ENCODE peak calls at places on chromosome 2, in eight cellular contexts. One of them, this sample, is unnamed.

GRCh38 chr2:38443021-38443541 is 66.0 kb upstream of the ATL2 start:
- DNase-seq in left ventricle myocardium inferior: no peak
- DNase-seq in thyroid gland: peak; percentile 63
- DNase-seq in heart right ventricle: peak; percentile 9
- DNase-seq in ovary: peak; percentile 53
- DNase-seq in psoas muscle: no peak
- DNase-seq in cardiac muscle cell: peak; percentile 91
- DNase-seq in A549: no peak
- DNase-seq in this sample: no peak

GRCh38 chr2:23651187-23651983 is 266.4 kb downstream of the KLHL29 start:
- DNase-seq in heart right ventricle: no peak
- DNase-seq in ovary: no peak
- DNase-seq in left ventricle myocardium inferior: no peak
- DNase-seq in thyroid gland: no peak
- DNase-seq in A549: peak; percentile 22
- DNase-seq in psoas muscle: no peak
- DNase-seq in cardiac muscle cell: peak; percentile 71
- DNase-seq in this sample: peak; percentile 43

GRCh38 chr2:240149943-240150784 is 9.7 kb upstream of the OTOS start:
- DNase-seq in cardiac muscle cell: peak; percentile 44
- DNase-seq in ovary: no peak
- DNase-seq in A549: peak; percentile 47
- DNase-seq in thyroid gland: peak; percentile 26
- DNase-seq in heart right ventricle: no peak
- DNase-seq in psoas muscle: peak; percentile 24
- DNase-seq in left ventricle myocardium inferior: no peak
- DNase-seq in this sample: no peak

GRCh38 chr2:70141754-70142589 is 48.8 kb downstream of the C2orf42 start:
- DNase-seq in cardiac muscle cell: no peak
- DNase-seq in left ventricle myocardium inferior: no peak
- DNase-seq in thyroid gland: peak; percentile 78
- DNase-seq in A549: peak; percentile 84
- DNase-seq in ovary: peak; percentile 77
- DNase-seq in psoas muscle: no peak
- DNase-seq in heart right ventricle: no peak
- DNase-seq in this sample: no peak

GRCh38 chr2:100427627-100428258 is 10.3 kb upstream of the CHST10 start:
- DNase-seq in heart right ventricle: peak; percentile 64
- DNase-seq in left ventricle myocardium inferior: peak; percentile 57
- DNase-seq in A549: peak; percentile 59
- DNase-seq in cardiac muscle cell: peak; percentile 64
- DNase-seq in ovary: peak; percentile 56
- DNase-seq in thyroid gland: peak; percentile 71
- DNase-seq in psoas muscle: peak; percentile 26
- DNase-seq in this sample: no peak

GRCh38 chr2:98869272-98869641 is 66.8 kb downstream of the CRACDL start:
- DNase-seq in thyroid gland: peak; percentile 92
- DNase-seq in psoas muscle: no peak
- DNase-seq in A549: peak; percentile 59
- DNase-seq in heart right ventricle: no peak
- DNase-seq in cardiac muscle cell: no peak
- DNase-seq in left ventricle myocardium inferior: no peak
- DNase-seq in ovary: no peak
- DNase-seq in this sample: no peak

GRCh38 chr2:42063383-42064171 is 15.8 kb downstream of the PKDCC start:
- DNase-seq in thyroid gland: no peak
- DNase-seq in left ventricle myocardium inferior: no peak
- DNase-seq in heart right ventricle: no peak
- DNase-seq in cardiac muscle cell: peak; percentile 83
- DNase-seq in A549: peak; percentile 48
- DNase-seq in psoas muscle: no peak
- DNase-seq in ovary: no peak
- DNase-seq in this sample: peak; percentile 54

GRCh38 chr2:157627594-157628281 is 926 bp downstream of the ACVR1C start:
- DNase-seq in A549: no peak
- DNase-seq in heart right ventricle: no peak
- DNase-seq in left ventricle myocardium inferior: no peak
- DNase-seq in thyroid gland: peak; percentile 36
- DNase-seq in ovary: peak; percentile 28
- DNase-seq in psoas muscle: no peak
- DNase-seq in cardiac muscle cell: peak; percentile 6
- DNase-seq in this sample: no peak

GRCh38 chr2:1586251-1586945 is 157.9 kb downstream of the PXDN start:
- DNase-seq in A549: no peak
- DNase-seq in psoas muscle: no peak
- DNase-seq in left ventricle myocardium inferior: no peak
- DNase-seq in cardiac muscle cell: no peak
- DNase-seq in thyroid gland: no peak
- DNase-seq in heart right ventricle: no peak
- DNase-seq in ovary: no peak
- DNase-seq in this sample: no peak

GRCh38 chr2:200253631-200254030 is 52.9 kb upstream of the SPATS2L start:
- DNase-seq in ovary: no peak
- DNase-seq in heart right ventricle: no peak
- DNase-seq in left ventricle myocardium inferior: peak; percentile 19
- DNase-seq in psoas muscle: no peak
- DNase-seq in cardiac muscle cell: peak; percentile 43
- DNase-seq in thyroid gland: peak; percentile 45
- DNase-seq in A549: no peak
- DNase-seq in this sample: no peak

GRCh38 chr2:58767833-58768726 is 527.0 kb upstream of the FANCL start:
- DNase-seq in thyroid gland: no peak
- DNase-seq in heart right ventricle: no peak
- DNase-seq in cardiac muscle cell: no peak
- DNase-seq in left ventricle myocardium inferior: no peak
- DNase-seq in psoas muscle: no peak
- DNase-seq in A549: no peak
- DNase-seq in ovary: no peak
- DNase-seq in this sample: no peak

GRCh38 chr2:102187191-102188150 is 648 bp downstream of the IL1RL2 start:
- DNase-seq in heart right ventricle: peak; percentile 62
- DNase-seq in cardiac muscle cell: peak; percentile 72
- DNase-seq in ovary: peak; percentile 29
- DNase-seq in left ventricle myocardium inferior: peak; percentile 57
- DNase-seq in A549: no peak
- DNase-seq in psoas muscle: peak; percentile 70
- DNase-seq in thyroid gland: peak; percentile 57
- DNase-seq in this sample: no peak
- TF ChIP-seq CTCF in heart right ventricle: peak; percentile 55
- TF ChIP-seq CTCF in cardiac muscle cell: peak; percentile 49
- TF ChIP-seq CTCF in ovary: peak; percentile 16
- TF ChIP-seq CTCF in left ventricle myocardium inferior: peak; percentile 53
- TF ChIP-seq CTCF in A549: no peak
- TF ChIP-seq CTCF in psoas muscle: peak; percentile 37
- TF ChIP-seq CTCF in thyroid gland: peak; percentile 40
- TF ChIP-seq CTCF in this sample: peak; percentile 52

DNA sequence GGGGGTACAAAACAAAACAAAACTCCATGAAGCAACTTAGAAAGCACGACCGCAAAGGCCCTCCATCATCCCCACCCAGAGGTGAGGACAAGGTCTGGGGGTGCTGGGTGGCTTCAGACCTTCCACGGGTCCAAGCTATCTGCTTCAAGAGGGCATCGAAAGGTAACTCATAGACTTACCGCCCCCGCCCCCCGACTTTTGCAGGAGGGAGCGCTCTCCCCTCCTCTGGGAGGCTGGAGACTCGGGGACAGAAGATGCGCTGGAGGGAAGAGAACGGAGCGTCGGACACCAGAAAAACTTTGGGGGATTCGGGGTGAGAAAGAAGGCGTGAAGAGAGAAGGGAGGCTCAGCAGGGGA is 300 bp upstream of the STON1 start:
- DNase-seq in heart right ventricle: no peak
- DNase-seq in left ventricle myocardium inferior: no peak
- DNase-seq in A549: no peak
- DNase-seq in ovary: peak; percentile 25
- DNase-seq in psoas muscle: no peak
- DNase-seq in thyroid gland: no peak
- DNase-seq in cardiac muscle cell: no peak
- DNase-seq in this sample: no peak
- H3K27ac ChIP-seq in heart right ventricle: peak overlapping the region; percentile 89
- H3K27ac ChIP-seq in left ventricle myocardium inferior: peak overlapping the region; percentile 86
- H3K27ac ChIP-seq in A549: peak overlapping the region; percentile 76
- H3K27ac ChIP-seq in ovary: peak overlapping the region; percentile 96
- H3K27ac ChIP-seq in psoas muscle: no peak overlapping the region
- H3K27ac ChIP-seq in thyroid gland: peak overlapping the region; percentile 62
- H3K27ac ChIP-seq in cardiac muscle cell: no peak overlapping the region
- H3K27ac ChIP-seq in this sample: no peak overlapping the region

GRCh38 chr2:238425505-238425978 is 1.2 kb upstream of the ASB1 start:
- DNase-seq in A549: no peak
- DNase-seq in cardiac muscle cell: no peak
- DNase-seq in heart right ventricle: no peak
- DNase-seq in left ventricle myocardium inferior: no peak
- DNase-seq in psoas muscle: no peak
- DNase-seq in thyroid gland: no peak
- DNase-seq in ovary: no peak
- DNase-seq in this sample: no peak
- H3K4me3 ChIP-seq in A549: peak overlapping the region; percentile 85
- H3K4me3 ChIP-seq in cardiac muscle cell: peak overlapping the region; percentile 89
- H3K4me3 ChIP-seq in heart right ventricle: peak overlapping the region; percentile 98
- H3K4me3 ChIP-seq in left ventricle myocardium inferior: peak overlapping the region; percentile 92
- H3K4me3 ChIP-seq in psoas muscle: peak overlapping the region; percentile 98
- H3K4me3 ChIP-seq in thyroid gland: no peak overlapping the region
- H3K4me3 ChIP-seq in ovary: peak overlapping the region; percentile 90
- H3K4me3 ChIP-seq in this sample: peak overlapping the region; percentile 95

GRCh38 chr2:3441465-3441864 is 62.0 kb downstream of the TRAPPC12 start:
- DNase-seq in thyroid gland: no peak
- DNase-seq in left ventricle myocardium inferior: no peak
- DNase-seq in cardiac muscle cell: no peak
- DNase-seq in ovary: no peak
- DNase-seq in psoas muscle: no peak
- DNase-seq in A549: no peak
- DNase-seq in heart right ventricle: no peak
- DNase-seq in this sample: no peak

GRCh38 chr2:3442185-3442584 is 62.7 kb downstream of the TRAPPC12 start:
- DNase-seq in cardiac muscle cell: no peak
- DNase-seq in heart right ventricle: no peak
- DNase-seq in psoas muscle: no peak
- DNase-seq in thyroid gland: no peak
- DNase-seq in left ventricle myocardium inferior: no peak
- DNase-seq in ovary: no peak
- DNase-seq in A549: no peak
- DNase-seq in this sample: no peak

GRCh38 chr2:3445891-3446290 is 66.4 kb downstream of the TRAPPC12 start:
- DNase-seq in A549: no peak
- DNase-seq in cardiac muscle cell: no peak
- DNase-seq in thyroid gland: peak; percentile 86
- DNase-seq in left ventricle myocardium inferior: no peak
- DNase-seq in ovary: no peak
- DNase-seq in heart right ventricle: no peak
- DNase-seq in psoas muscle: no peak
- DNase-seq in this sample: no peak

GRCh38 chr2:3443083-3443482 is 63.6 kb downstream of the TRAPPC12 start:
- DNase-seq in heart right ventricle: no peak
- DNase-seq in cardiac muscle cell: no peak
- DNase-seq in A549: no peak
- DNase-seq in left ventricle myocardium inferior: no peak
- DNase-seq in ovary: no peak
- DNase-seq in thyroid gland: no peak
- DNase-seq in psoas muscle: no peak
- DNase-seq in this sample: no peak

GRCh38 chr2:3443685-3444084 is 64.2 kb downstream of the TRAPPC12 start:
- DNase-seq in cardiac muscle cell: no peak
- DNase-seq in thyroid gland: no peak
- DNase-seq in ovary: no peak
- DNase-seq in psoas muscle: no peak
- DNase-seq in left ventricle myocardium inferior: no peak
- DNase-seq in heart right ventricle: no peak
- DNase-seq in A549: peak; percentile 48
- DNase-seq in this sample: no peak
- TF ChIP-seq CTCF in cardiac muscle cell: no peak
- TF ChIP-seq CTCF in thyroid gland: no peak
- TF ChIP-seq CTCF in ovary: no peak
- TF ChIP-seq CTCF in psoas muscle: no peak
- TF ChIP-seq CTCF in left ventricle myocardium inferior: no peak
- TF ChIP-seq CTCF in heart right ventricle: no peak
- TF ChIP-seq CTCF in A549: no peak
- TF ChIP-seq CTCF in this sample: no peak

GRCh38 chr2:234954551-234954992 is 2.8 kb downstream of the SH3BP4 start:
- DNase-seq in A549: no peak
- DNase-seq in heart right ventricle: peak; percentile 43
- DNase-seq in ovary: peak; percentile 56
- DNase-seq in psoas muscle: no peak
- DNase-seq in thyroid gland: peak; percentile 46
- DNase-seq in left ventricle myocardium inferior: no peak
- DNase-seq in cardiac muscle cell: peak; percentile 61
- DNase-seq in this sample: no peak
- H3K27ac ChIP-seq in A549: peak overlapping the region; percentile 15
- H3K27ac ChIP-seq in heart right ventricle: peak overlapping the region; percentile 89
- H3K27ac ChIP-seq in ovary: peak overlapping the region; percentile 34
- H3K27ac ChIP-seq in psoas muscle: no peak overlapping the region
- H3K27ac ChIP-seq in thyroid gland: peak overlapping the region; percentile 59
- H3K27ac ChIP-seq in left ventricle myocardium inferior: peak overlapping the region; percentile 90
- H3K27ac ChIP-seq in cardiac muscle cell: peak overlapping the region; percentile 91
- H3K27ac ChIP-seq in this sample: peak overlapping the region; percentile 81

This sample was measured in AG04450.